ENCODE peak calls at places on chromosomes 12 and 14, in eight cellular contexts. One of them, this sample, is unnamed.

GRCh38 chr12:5922500-5922899 is 22.6 kb downstream of the ANO2 start:
- DNase-seq in thoracic aorta: no peak
- DNase-seq in GM23338: no peak
- DNase-seq in WERI-Rb-1: no peak
- DNase-seq in heart left ventricle: no peak
- DNase-seq in dorsolateral prefrontal cortex: no peak
- DNase-seq in cardiac fibroblast: no peak
- DNase-seq in left ventricle myocardium inferior: no peak
- DNase-seq in this sample: no peak

GRCh38 chr14:31206536-31207286 is 882 bp downstream of the HECTD1 start:
- DNase-seq in thoracic aorta: no peak
- DNase-seq in GM23338: peak; percentile 59
- DNase-seq in WERI-Rb-1: peak; percentile 21
- DNase-seq in heart left ventricle: peak; percentile 70
- DNase-seq in dorsolateral prefrontal cortex: no peak
- DNase-seq in cardiac fibroblast: peak; percentile 13
- DNase-seq in left ventricle myocardium inferior: peak; percentile 33
- DNase-seq in this sample: peak; percentile 44

GRCh38 chr12:1870086-1870485 is 48.4 kb downstream of the CACNA2D4 start:
- DNase-seq in thoracic aorta: no peak
- DNase-seq in GM23338: peak; percentile 8
- DNase-seq in WERI-Rb-1: no peak
- DNase-seq in heart left ventricle: no peak
- DNase-seq in dorsolateral prefrontal cortex: no peak
- DNase-seq in cardiac fibroblast: no peak
- DNase-seq in left ventricle myocardium inferior: no peak
- DNase-seq in this sample: no peak

GRCh38 chr12:111584959-111585358 is 14.2 kb downstream of the ATXN2 start:
- DNase-seq in thoracic aorta: no peak
- DNase-seq in GM23338: no peak
- DNase-seq in WERI-Rb-1: no peak
- DNase-seq in heart left ventricle: no peak
- DNase-seq in dorsolateral prefrontal cortex: no peak
- DNase-seq in cardiac fibroblast: no peak
- DNase-seq in left ventricle myocardium inferior: no peak
- DNase-seq in this sample: no peak

GRCh38 chr14:55546212-55546874 is 33.7 kb upstream of the KTN1 start:
- DNase-seq in thoracic aorta: no peak
- DNase-seq in GM23338: no peak
- DNase-seq in WERI-Rb-1: no peak
- DNase-seq in heart left ventricle: no peak
- DNase-seq in dorsolateral prefrontal cortex: no peak
- DNase-seq in cardiac fibroblast: no peak
- DNase-seq in left ventricle myocardium inferior: no peak
- DNase-seq in this sample: no peak

GRCh38 chr14:95533822-95534221 is 1.0 kb upstream of the GLRX5 start:
- DNase-seq in thoracic aorta: no peak
- DNase-seq in GM23338: peak; percentile 23
- DNase-seq in WERI-Rb-1: no peak
- DNase-seq in heart left ventricle: no peak
- DNase-seq in dorsolateral prefrontal cortex: no peak
- DNase-seq in cardiac fibroblast: no peak
- DNase-seq in left ventricle myocardium inferior: no peak
- DNase-seq in this sample: no peak

GRCh38 chr12:6963741-6964446 is 6.6 kb downstream of the PHB2 start:
- DNase-seq in thoracic aorta: no peak
- DNase-seq in GM23338: no peak
- DNase-seq in WERI-Rb-1: no peak
- DNase-seq in heart left ventricle: no peak
- DNase-seq in dorsolateral prefrontal cortex: no peak
- DNase-seq in cardiac fibroblast: no peak
- DNase-seq in left ventricle myocardium inferior: peak; percentile 15
- DNase-seq in this sample: no peak

GRCh38 chr14:21529515-21529914 is 3.4 kb upstream of the SALL2 start:
- DNase-seq in thoracic aorta: no peak
- DNase-seq in GM23338: no peak
- DNase-seq in WERI-Rb-1: no peak
- DNase-seq in heart left ventricle: no peak
- DNase-seq in dorsolateral prefrontal cortex: no peak
- DNase-seq in cardiac fibroblast: no peak
- DNase-seq in left ventricle myocardium inferior: no peak
- DNase-seq in this sample: no peak

GRCh38 chr14:92513204-92513965 is at the start of gene RIN3:
- DNase-seq in thoracic aorta: no peak
- DNase-seq in GM23338: peak; percentile 84
- DNase-seq in WERI-Rb-1: no peak
- DNase-seq in heart left ventricle: peak; percentile 88
- DNase-seq in dorsolateral prefrontal cortex: no peak
- DNase-seq in cardiac fibroblast: peak; percentile 73
- DNase-seq in left ventricle myocardium inferior: peak; percentile 58
- DNase-seq in this sample: peak; percentile 59

GRCh38 chr12:109513977-109514376 is 36.5 kb downstream of the UBE3B start:
- DNase-seq in thoracic aorta: no peak
- DNase-seq in GM23338: no peak
- DNase-seq in WERI-Rb-1: no peak
- DNase-seq in heart left ventricle: no peak
- DNase-seq in dorsolateral prefrontal cortex: no peak
- DNase-seq in cardiac fibroblast: no peak
- DNase-seq in left ventricle myocardium inferior: no peak
- DNase-seq in this sample: no peak

GRCh38 chr14:102699416-102700110 is 77.7 kb upstream of the TRAF3 start:
- DNase-seq in thoracic aorta: no peak
- DNase-seq in GM23338: no peak
- DNase-seq in WERI-Rb-1: no peak
- DNase-seq in heart left ventricle: no peak
- DNase-seq in dorsolateral prefrontal cortex: no peak
- DNase-seq in cardiac fibroblast: peak; percentile 17
- DNase-seq in left ventricle myocardium inferior: no peak
- DNase-seq in this sample: no peak

GRCh38 chr14:45679852-45680251 is 426.9 kb upstream of the MIS18BP1 start:
- DNase-seq in thoracic aorta: no peak
- DNase-seq in GM23338: no peak
- DNase-seq in WERI-Rb-1: no peak
- DNase-seq in heart left ventricle: no peak
- DNase-seq in dorsolateral prefrontal cortex: no peak
- DNase-seq in cardiac fibroblast: peak; percentile 32
- DNase-seq in left ventricle myocardium inferior: no peak
- DNase-seq in this sample: no peak

GRCh38 chr12:56581418-56582145 is 48.5 kb downstream of the BAZ2A start:
- DNase-seq in thoracic aorta: no peak
- DNase-seq in GM23338: no peak
- DNase-seq in WERI-Rb-1: no peak
- DNase-seq in heart left ventricle: no peak
- DNase-seq in dorsolateral prefrontal cortex: no peak
- DNase-seq in cardiac fibroblast: no peak
- DNase-seq in left ventricle myocardium inferior: no peak
- DNase-seq in this sample: no peak

GRCh38 chr12:92338102-92338501 is 192.5 kb upstream of the BTG1 start:
- DNase-seq in thoracic aorta: no peak
- DNase-seq in GM23338: no peak
- DNase-seq in WERI-Rb-1: no peak
- DNase-seq in heart left ventricle: no peak
- DNase-seq in dorsolateral prefrontal cortex: no peak
- DNase-seq in cardiac fibroblast: no peak
- DNase-seq in left ventricle myocardium inferior: no peak
- DNase-seq in this sample: no peak

GRCh38 chr12:108773798-108774788 is 42.8 kb upstream of the CORO1C start:
- DNase-seq in thoracic aorta: peak; percentile 80
- DNase-seq in GM23338: peak; percentile 31
- DNase-seq in WERI-Rb-1: peak; percentile 17
- DNase-seq in heart left ventricle: peak; percentile 89
- DNase-seq in dorsolateral prefrontal cortex: peak; percentile 89
- DNase-seq in cardiac fibroblast: peak; percentile 94
- DNase-seq in left ventricle myocardium inferior: peak; percentile 88
- DNase-seq in this sample: peak; percentile 68

DNA sequence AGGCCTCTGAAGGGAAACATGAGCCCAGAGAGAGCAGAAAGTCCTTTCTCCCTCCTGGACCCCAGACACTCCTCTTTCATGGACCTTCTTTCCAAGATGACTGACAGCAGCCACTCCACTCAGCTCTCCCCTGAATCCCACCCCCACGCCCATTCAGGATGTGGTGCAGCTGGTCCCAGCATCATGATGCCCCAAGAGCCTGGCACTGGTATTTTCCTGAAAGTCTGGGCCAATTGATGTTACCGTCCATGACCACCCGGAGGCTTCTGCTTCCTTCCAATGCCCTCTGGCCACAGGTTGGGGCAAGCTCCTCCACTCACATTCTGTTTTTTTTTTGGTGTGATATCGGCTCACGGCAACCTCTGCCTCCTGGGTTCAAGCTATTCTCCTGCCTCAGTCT is 112.6 kb downstream of the CALM1 start:
- DNase-seq in thoracic aorta: no peak
- DNase-seq in GM23338: no peak
- DNase-seq in WERI-Rb-1: no peak
- DNase-seq in heart left ventricle: no peak
- DNase-seq in dorsolateral prefrontal cortex: no peak
- DNase-seq in cardiac fibroblast: no peak
- DNase-seq in left ventricle myocardium inferior: no peak
- DNase-seq in this sample: no peak
- TF ChIP-seq CTCF in thoracic aorta: no peak
- TF ChIP-seq CTCF in GM23338: no peak
- TF ChIP-seq CTCF in WERI-Rb-1: peak; percentile 15
- TF ChIP-seq CTCF in heart left ventricle: no peak
- TF ChIP-seq CTCF in dorsolateral prefrontal cortex: no peak
- TF ChIP-seq CTCF in cardiac fibroblast: no peak
- TF ChIP-seq CTCF in left ventricle myocardium inferior: no peak
- TF ChIP-seq CTCF in this sample: no peak

GRCh38 chr12:107760817-107761501 is at the start of gene PRDM4:
- DNase-seq in thoracic aorta: peak; percentile 77
- DNase-seq in GM23338: peak; percentile 97
- DNase-seq in WERI-Rb-1: peak; percentile 91
- DNase-seq in heart left ventricle: peak; percentile 96
- DNase-seq in dorsolateral prefrontal cortex: peak; percentile 92
- DNase-seq in cardiac fibroblast: peak; percentile 97
- DNase-seq in left ventricle myocardium inferior: peak; percentile 93
- DNase-seq in this sample: peak; percentile 97
- TF ChIP-seq CTCF in thoracic aorta: no peak
- TF ChIP-seq CTCF in GM23338: no peak
- TF ChIP-seq CTCF in WERI-Rb-1: peak; percentile 39
- TF ChIP-seq CTCF in heart left ventricle: peak; percentile 44
- TF ChIP-seq CTCF in dorsolateral prefrontal cortex: peak; percentile 60
- TF ChIP-seq CTCF in cardiac fibroblast: no peak
- TF ChIP-seq CTCF in left ventricle myocardium inferior: peak; percentile 49
- TF ChIP-seq CTCF in this sample: no peak

GRCh38 chr12:58105225-58106119 is 164.1 kb downstream of the ATP23 start:
- DNase-seq in thoracic aorta: no peak
- DNase-seq in GM23338: peak; percentile 24
- DNase-seq in WERI-Rb-1: no peak
- DNase-seq in heart left ventricle: no peak
- DNase-seq in dorsolateral prefrontal cortex: no peak
- DNase-seq in cardiac fibroblast: peak; percentile 24
- DNase-seq in left ventricle myocardium inferior: no peak
- DNase-seq in this sample: no peak
- TF ChIP-seq CTCF in thoracic aorta: no peak
- TF ChIP-seq CTCF in GM23338: peak; percentile 50
- TF ChIP-seq CTCF in WERI-Rb-1: peak; percentile 40
- TF ChIP-seq CTCF in heart left ventricle: peak; percentile 14
- TF ChIP-seq CTCF in dorsolateral prefrontal cortex: no peak
- TF ChIP-seq CTCF in cardiac fibroblast: peak; percentile 37
- TF ChIP-seq CTCF in left ventricle myocardium inferior: peak; percentile 55
- TF ChIP-seq CTCF in this sample: no peak

GRCh38 chr12:48717252-48717695 is 767 bp upstream of the CCNT1 start:
- DNase-seq in thoracic aorta: no peak
- DNase-seq in GM23338: peak; percentile 19
- DNase-seq in WERI-Rb-1: no peak
- DNase-seq in heart left ventricle: no peak
- DNase-seq in dorsolateral prefrontal cortex: no peak
- DNase-seq in cardiac fibroblast: peak; percentile 13
- DNase-seq in left ventricle myocardium inferior: no peak
- DNase-seq in this sample: no peak

GRCh38 chr12:48712209-48712608 is 4.3 kb downstream of the CCNT1 start:
- DNase-seq in thoracic aorta: no peak
- DNase-seq in GM23338: no peak
- DNase-seq in WERI-Rb-1: peak; percentile 88
- DNase-seq in heart left ventricle: no peak
- DNase-seq in dorsolateral prefrontal cortex: no peak
- DNase-seq in cardiac fibroblast: no peak
- DNase-seq in left ventricle myocardium inferior: no peak
- DNase-seq in this sample: no peak

GRCh38 chr12:48716168-48716492 is 377 bp downstream of the CCNT1 start:
- DNase-seq in thoracic aorta: no peak
- DNase-seq in GM23338: no peak
- DNase-seq in WERI-Rb-1: no peak
- DNase-seq in heart left ventricle: no peak
- DNase-seq in dorsolateral prefrontal cortex: no peak
- DNase-seq in cardiac fibroblast: no peak
- DNase-seq in left ventricle myocardium inferior: no peak
- DNase-seq in this sample: no peak

DNA sequence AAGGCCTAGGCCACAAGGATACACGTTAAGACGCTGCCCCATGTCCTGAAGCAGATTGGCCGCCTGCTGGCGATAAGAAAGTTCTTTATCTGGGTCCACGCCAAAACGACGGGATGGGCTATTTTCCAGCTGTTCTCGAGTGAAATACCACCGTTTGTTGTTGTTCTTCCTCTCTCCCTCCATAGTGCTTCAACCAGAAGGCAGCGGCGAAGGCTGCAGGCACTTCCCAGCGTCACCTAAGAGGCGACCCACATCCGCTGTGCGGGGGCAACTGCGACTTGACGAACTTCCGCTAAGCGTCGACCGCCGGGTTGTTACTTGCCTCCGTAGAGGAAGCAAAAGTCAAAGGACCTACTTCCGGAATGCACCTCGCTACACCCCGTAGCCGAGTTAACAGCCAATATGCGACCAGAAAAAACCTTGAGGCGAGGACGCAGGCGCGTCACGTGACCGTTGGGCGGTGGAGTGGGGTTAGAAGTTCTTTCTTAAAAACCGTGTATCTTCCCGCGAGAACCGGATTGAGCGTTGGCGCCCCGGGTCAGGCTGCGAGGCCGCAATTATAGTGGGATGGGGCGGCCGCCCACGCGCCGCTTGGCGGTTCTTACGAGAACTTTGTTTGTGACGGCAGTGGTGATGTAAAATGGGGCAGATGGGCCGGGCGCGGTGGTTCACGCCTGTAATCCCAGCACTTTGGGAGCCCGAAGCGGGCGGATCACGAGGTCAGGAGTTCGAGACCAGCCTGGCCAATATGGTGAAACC is at the start of gene CCNT1:
- DNase-seq in thoracic aorta: peak; percentile 97
- DNase-seq in GM23338: peak; percentile 100
- DNase-seq in WERI-Rb-1: peak; percentile 99
- DNase-seq in heart left ventricle: peak; percentile 99
- DNase-seq in dorsolateral prefrontal cortex: peak; percentile 98
- DNase-seq in cardiac fibroblast: peak; percentile 100
- DNase-seq in left ventricle myocardium inferior: peak; percentile 99
- DNase-seq in this sample: peak; percentile 98
- TF ChIP-seq CTCF in thoracic aorta: peak; percentile 25
- TF ChIP-seq CTCF in GM23338: peak; percentile 19
- TF ChIP-seq CTCF in WERI-Rb-1: peak; percentile 7
- TF ChIP-seq CTCF in heart left ventricle: no peak
- TF ChIP-seq CTCF in dorsolateral prefrontal cortex: peak; percentile 21
- TF ChIP-seq CTCF in cardiac fibroblast: peak; percentile 30
- TF ChIP-seq CTCF in left ventricle myocardium inferior: peak; percentile 35
- TF ChIP-seq CTCF in this sample: peak; percentile 31

DNA sequence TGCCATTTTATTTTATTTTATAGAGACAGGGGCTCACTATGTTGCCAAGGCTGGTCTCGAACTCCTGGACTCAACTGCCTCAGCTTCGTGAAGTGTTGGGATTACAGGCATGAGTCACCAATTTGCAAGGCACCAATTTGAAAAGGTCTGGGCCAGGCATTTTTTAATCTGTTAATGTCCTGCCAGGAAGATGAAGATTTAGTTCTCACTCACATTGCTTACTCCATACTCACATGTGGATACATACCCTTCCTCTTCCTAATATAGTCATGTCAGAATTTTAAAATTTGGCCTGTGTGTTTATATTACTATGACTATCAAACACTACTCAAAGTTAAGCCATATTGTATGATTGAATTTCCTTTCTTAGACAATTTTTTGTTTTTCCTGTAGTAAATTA is 15.3 kb upstream of the EML1 start:
- DNase-seq in thoracic aorta: no peak
- DNase-seq in GM23338: no peak
- DNase-seq in WERI-Rb-1: no peak
- DNase-seq in heart left ventricle: no peak
- DNase-seq in dorsolateral prefrontal cortex: no peak
- DNase-seq in cardiac fibroblast: no peak
- DNase-seq in left ventricle myocardium inferior: no peak
- DNase-seq in this sample: no peak
- TF ChIP-seq CTCF in thoracic aorta: no peak
- TF ChIP-seq CTCF in GM23338: no peak
- TF ChIP-seq CTCF in WERI-Rb-1: no peak
- TF ChIP-seq CTCF in heart left ventricle: no peak
- TF ChIP-seq CTCF in dorsolateral prefrontal cortex: no peak
- TF ChIP-seq CTCF in cardiac fibroblast: no peak
- TF ChIP-seq CTCF in left ventricle myocardium inferior: no peak
- TF ChIP-seq CTCF in this sample: no peak